ENCODE peak calls at places on chromosome 12, in eight cellular contexts. P is AG09309, Q is NCI-H1105 treated with DMSO at 0.1 percent for 48 hours, X is lung, I is frontal cortex, K is AG08396, W is NCI-H2081, U is gastrocnemius medialis. H is an unnamed sample.
A peak's percentile ranks its signal among the peaks of the same experiment; 100 is the strongest.

GRCh38 chr12:10673660-10674384 is at the start of gene STYK1:
- DNase-seq in P (no peak), Q (peak; percentile 89), X (peak; percentile 67), I (peak; percentile 49), K (peak; percentile 70), W (peak; percentile 80), U (no peak), H (no peak)

GRCh38 chr12:79761341-79761740 is 70.6 kb upstream of the PAWR start:
- DNase-seq in P (no peak), Q (no peak), X (no peak), I (no peak), K (no peak), W (no peak), U (no peak), H (no peak)

GRCh38 chr12:62716866-62717477 is 218.0 kb downstream of the PPM1H start:
- DNase-seq in P (no peak), Q (no peak), X (no peak), I (no peak), K (no peak), W (no peak), U (no peak), H (no peak)

GRCh38 chr12:75892779-75893408 is 138.7 kb downstream of the PHLDA1 start:
- DNase-seq in P (peak; percentile 25), Q (no peak), X (no peak), I (no peak), K (peak; percentile 46), W (no peak), U (no peak), H (no peak)

GRCh38 chr12:27219693-27220056 is 24.4 kb upstream of the STK38L start:
- DNase-seq in P (no peak), Q (no peak), X (no peak), I (no peak), K (no peak), W (no peak), U (no peak), H (no peak)

GRCh38 chr12:57260366-57260765 is 9.4 kb upstream of the STAC3 start:
- DNase-seq in P (no peak), Q (no peak), X (no peak), I (no peak), K (no peak), W (no peak), U (no peak), H (no peak)

GRCh38 chr12:50617657-50618056 is 112.9 kb downstream of the DIP2B start:
- DNase-seq in P (no peak), Q (no peak), X (no peak), I (no peak), K (no peak), W (no peak), U (no peak), H (no peak)

GRCh38 chr12:126389215-126389841 is 1324.1 kb downstream of the AACS start:
- DNase-seq in P (peak; percentile 95), Q (peak; percentile 57), X (no peak), I (peak; percentile 26), K (no peak), W (no peak), U (no peak), H (no peak)

GRCh38 chr12:15227004-15227679 is 5.9 kb upstream of the RERG start:
- DNase-seq in P (peak; percentile 7), Q (no peak), X (peak; percentile 41), I (peak; percentile 19), K (peak; percentile 50), W (peak; percentile 12), U (peak; percentile 32), H (no peak)

GRCh38 chr12:118137148-118137678 is 1.3 kb downstream of the PEBP1 start:
- DNase-seq in P (no peak), Q (no peak), X (no peak), I (no peak), K (no peak), W (no peak), U (no peak), H (no peak)

GRCh38 chr12:29741342-29742241 is 42.1 kb downstream of the TMTC1 start:
- DNase-seq in P (no peak), Q (no peak), X (no peak), I (no peak), K (no peak), W (no peak), U (no peak), H (no peak)

GRCh38 chr12:131313635-131314034 is 359.9 kb downstream of the ADGRD1 start:
- DNase-seq in P (no peak), Q (no peak), X (no peak), I (no peak), K (no peak), W (no peak), U (no peak), H (no peak)

H was measured in COR-L47.